ENCODE peak calls at places on chromosomes 1 and 21, in nine cellular contexts. X is CD4-positive, CD25-positive, alpha-beta regulatory T cell; S is HL-60; W is substantia nigra; D is aorta; Q is IMR-90; H is neuronal stem cell; Y is OCI-LY7; C is A549. M is an unnamed sample.

GRCh38 chr1:66012076-66012769 is 219.5 kb downstream of the PDE4B start:
- DNase-seq in X (no peak), S (peak; percentile 35), W (no peak), D (no peak), Q (peak; percentile 37), H (no peak), Y (no peak), C (no peak), M (no peak)

GRCh38 chr1:206770531-206771352 is at the start of gene IL19:
- DNase-seq in X (no peak), S (peak; percentile 76), W (no peak), D (peak; percentile 55), Q (peak; percentile 34), H (no peak), Y (no peak), C (no peak), M (no peak)

GRCh38 chr1:960371-961131 is at the start of gene KLHL17:
- DNase-seq in X (peak; percentile 73), S (peak; percentile 80), W (peak; percentile 52), D (peak; percentile 86), Q (peak; percentile 45), H (no peak), Y (peak; percentile 81), C (peak; percentile 62), M (peak; percentile 78)

GRCh38 chr1:84749427-84749826 is 59.2 kb upstream of the SSX2IP start:
- DNase-seq in X (no peak), S (no peak), W (no peak), D (no peak), Q (no peak), H (no peak), Y (no peak), C (no peak), M (no peak)

GRCh38 chr1:201051399-201051798 is 27.9 kb upstream of the KIF21B start:
- DNase-seq in X (no peak), S (no peak), W (no peak), D (no peak), Q (no peak), H (no peak), Y (no peak), C (no peak), M (no peak)

GRCh38 chr1:44433209-44433608 is 28.2 kb downstream of the RNF220 start:
- DNase-seq in X (no peak), S (peak; percentile 59), W (no peak), D (no peak), Q (peak; percentile 56), H (no peak), Y (no peak), C (no peak), M (no peak)

GRCh38 chr1:46767649-46768282 is 31.1 kb upstream of the CYP4B1 start:
- DNase-seq in X (no peak), S (no peak), W (no peak), D (no peak), Q (no peak), H (no peak), Y (no peak), C (no peak), M (no peak)

GRCh38 chr1:91594383-91595065 is 93.9 kb downstream of the CDC7 start:
- DNase-seq in X (no peak), S (no peak), W (no peak), D (no peak), Q (no peak), H (no peak), Y (no peak), C (no peak), M (no peak)

GRCh38 chr21:29114765-29115164 is 15.7 kb upstream of the MAP3K7CL start:
- DNase-seq in X (no peak), S (no peak), W (no peak), D (no peak), Q (peak; percentile 92), H (no peak), Y (no peak), C (peak; percentile 67), M (no peak)

GRCh38 chr1:27606708-27607238 is 2.8 kb upstream of the AHDC1 start:
- DNase-seq in X (no peak), S (no peak), W (no peak), D (no peak), Q (peak; percentile 41), H (no peak), Y (no peak), C (no peak), M (no peak)

GRCh38 chr1:186236921-186237320 is 138.1 kb downstream of the TPR start:
- DNase-seq in X (no peak), S (no peak), W (no peak), D (no peak), Q (peak; percentile 95), H (no peak), Y (no peak), C (peak; percentile 77), M (no peak)

GRCh38 chr1:201480231-201481003 is 11.4 kb upstream of the PHLDA3 start:
- DNase-seq in X (peak; percentile 59), S (peak; percentile 24), W (no peak), D (peak; percentile 84), Q (no peak), H (no peak), Y (peak; percentile 79), C (peak; percentile 96), M (peak; percentile 60)

GRCh38 chr1:183319051-183319450 is 99.1 kb downstream of the NMNAT2 start:
- DNase-seq in X (no peak), S (no peak), W (no peak), D (no peak), Q (peak; percentile 19), H (no peak), Y (no peak), C (no peak), M (no peak)

GRCh38 chr1:6105218-6105679 is 59.6 kb downstream of the KCNAB2 start:
- DNase-seq in X (no peak), S (peak; percentile 27), W (no peak), D (peak; percentile 35), Q (no peak), H (no peak), Y (peak; percentile 16), C (no peak), M (no peak)

GRCh38 chr1:25831569-25832196 is 11.9 kb downstream of the MTFR1L start:
- DNase-seq in X (no peak), S (peak; percentile 59), W (no peak), D (no peak), Q (no peak), H (no peak), Y (no peak), C (no peak), M (no peak)

GRCh38 chr1:25836695-25837094 is 16.9 kb downstream of the MTFR1L start:
- DNase-seq in X (no peak), S (no peak), W (no peak), D (no peak), Q (no peak), H (no peak), Y (no peak), C (no peak), M (no peak)

GRCh38 chr1:25832336-25833037 is 12.7 kb downstream of the MTFR1L start:
- DNase-seq in X (no peak), S (no peak), W (no peak), D (no peak), Q (no peak), H (no peak), Y (no peak), C (no peak), M (no peak)

GRCh38 chr1:25834894-25835293 is 15.1 kb downstream of the MTFR1L start:
- DNase-seq in X (no peak), S (no peak), W (no peak), D (no peak), Q (no peak), H (no peak), Y (no peak), C (no peak), M (peak; percentile 71)

GRCh38 chr1:25833158-25833557 is 13.4 kb downstream of the MTFR1L start:
- DNase-seq in X (no peak), S (no peak), W (no peak), D (no peak), Q (no peak), H (no peak), Y (no peak), C (no peak), M (no peak)
- H3K27ac ChIP-seq in X (no peak overlapping the region), S (peak overlapping the region; percentile 44), W (no peak overlapping the region), D (no peak overlapping the region), Q (no peak overlapping the region), H (no peak overlapping the region), Y (no peak overlapping the region), C (no peak overlapping the region), M (no peak overlapping the region)

GRCh38 chr1:113253187-113253966 is 136.9 kb upstream of the MAGI3 start:
- DNase-seq in X (no peak), S (no peak), W (no peak), D (no peak), Q (no peak), H (peak; percentile 59), Y (no peak), C (no peak), M (no peak)
- H3K27ac ChIP-seq in X (no peak overlapping the region), S (no peak overlapping the region), W (no peak overlapping the region), D (no peak overlapping the region), Q (no peak overlapping the region), H (no peak overlapping the region), Y (no peak overlapping the region), C (no peak overlapping the region), M (no peak overlapping the region)

GRCh38 chr21:38913120-38913975 is 107.6 kb downstream of the ETS2 start:
- DNase-seq in X (no peak), S (no peak), W (no peak), D (peak; percentile 75), Q (peak; percentile 69), H (peak; percentile 30), Y (no peak), C (peak; percentile 79), M (peak; percentile 69)

GRCh38 chr21:38912789-38913119 is 107.0 kb downstream of the ETS2 start:
- DNase-seq in X (no peak), S (no peak), W (no peak), D (no peak), Q (no peak), H (no peak), Y (no peak), C (no peak), M (no peak)

GRCh38 chr21:38910390-38911008 is 104.8 kb downstream of the ETS2 start:
- DNase-seq in X (no peak), S (no peak), W (no peak), D (no peak), Q (no peak), H (no peak), Y (no peak), C (peak; percentile 49), M (no peak)

GRCh38 chr21:38912355-38912619 is 106.6 kb downstream of the ETS2 start:
- DNase-seq in X (no peak), S (no peak), W (no peak), D (no peak), Q (peak; percentile 16), H (no peak), Y (no peak), C (no peak), M (no peak)

GRCh38 chr21:38911523-38912354 is 106.0 kb downstream of the ETS2 start:
- DNase-seq in X (no peak), S (no peak), W (no peak), D (no peak), Q (no peak), H (no peak), Y (no peak), C (no peak), M (no peak)
- H3K27ac ChIP-seq in X (no peak overlapping the region), S (no peak overlapping the region), W (no peak overlapping the region), D (peak overlapping the region; percentile 32), Q (no peak overlapping the region), H (no peak overlapping the region), Y (no peak overlapping the region), C (peak overlapping the region; percentile 75), M (no peak overlapping the region)

DNA sequence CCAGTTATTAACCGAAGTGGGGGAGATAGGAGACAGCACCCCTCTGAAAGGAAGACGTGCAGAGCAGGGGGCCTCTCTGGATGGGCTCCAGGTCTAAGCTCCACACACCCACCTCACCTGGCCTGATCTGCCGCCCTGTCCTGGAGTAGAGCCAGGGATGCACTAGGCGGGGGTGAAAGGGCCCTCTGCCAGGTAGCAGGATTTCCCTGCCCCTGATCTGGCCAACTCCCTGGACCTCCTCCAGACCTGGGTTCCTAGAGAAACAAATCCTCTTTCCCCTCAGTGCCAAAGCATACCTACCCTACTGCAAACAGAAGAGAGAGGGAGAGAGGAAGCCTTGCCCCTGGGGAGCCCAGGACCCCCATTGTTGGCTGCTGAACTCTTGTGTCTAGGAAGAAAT is 2.0 kb downstream of the CRABP2 start:
- DNase-seq in X (no peak), S (no peak), W (no peak), D (no peak), Q (no peak), H (no peak), Y (no peak), C (no peak), M (no peak)
- H3K27ac ChIP-seq in X (no peak overlapping the region), S (no peak overlapping the region), W (no peak overlapping the region), D (no peak overlapping the region), Q (no peak overlapping the region), H (no peak overlapping the region), Y (no peak overlapping the region), C (no peak overlapping the region), M (no peak overlapping the region)

M was measured in testis.